ENCODE peak calls at places on chromosomes 11 and 22, in eight cellular contexts. X, H, S, V, P, Q, J and A are unnamed samples.

GRCh38 chr11:34346551-34346950 is 11.3 kb downstream of the ABTB2 start:
- DNase-seq in X (no peak), H (no peak), S (no peak), V (no peak), P (no peak), Q (peak), J (no peak), A (no peak)

GRCh38 chr11:61496602-61497400 is 11.7 kb upstream of the LRRC10B start:
- DNase-seq in X (no peak), H (peak), S (no peak), V (no peak), P (no peak), Q (no peak), J (no peak), A (no peak)

GRCh38 chr11:86955111-86955673 is at the start of gene FZD4:
- DNase-seq in X (peak), H (peak), S (no peak), V (no peak), P (peak), Q (peak), J (no peak), A (peak)

GRCh38 chr11:36492724-36493304 is 17.3 kb downstream of the TRAF6 start:
- DNase-seq in X (peak), H (peak), S (no peak), V (no peak), P (peak), Q (peak), J (peak), A (no peak)

GRCh38 chr11:41659990-41660389 is 200.5 kb upstream of the LRRC4C start:
- DNase-seq in X (no peak), H (no peak), S (no peak), V (no peak), P (no peak), Q (no peak), J (no peak), A (no peak)

GRCh38 chr11:125315088-125315740 is 150.7 kb downstream of the PKNOX2 start:
- DNase-seq in X (no peak), H (no peak), S (no peak), V (no peak), P (no peak), Q (peak), J (no peak), A (no peak)

GRCh38 chr22:32590556-32590955 is 115.9 kb downstream of the FBXO7 start:
- DNase-seq in X (no peak), H (no peak), S (no peak), V (no peak), P (no peak), Q (peak), J (no peak), A (no peak)

GRCh38 chr22:30606455-30607299 is at the start of gene TCN2:
- DNase-seq in X (no peak), H (peak), S (no peak), V (peak), P (no peak), Q (peak), J (no peak), A (peak)

DNA sequence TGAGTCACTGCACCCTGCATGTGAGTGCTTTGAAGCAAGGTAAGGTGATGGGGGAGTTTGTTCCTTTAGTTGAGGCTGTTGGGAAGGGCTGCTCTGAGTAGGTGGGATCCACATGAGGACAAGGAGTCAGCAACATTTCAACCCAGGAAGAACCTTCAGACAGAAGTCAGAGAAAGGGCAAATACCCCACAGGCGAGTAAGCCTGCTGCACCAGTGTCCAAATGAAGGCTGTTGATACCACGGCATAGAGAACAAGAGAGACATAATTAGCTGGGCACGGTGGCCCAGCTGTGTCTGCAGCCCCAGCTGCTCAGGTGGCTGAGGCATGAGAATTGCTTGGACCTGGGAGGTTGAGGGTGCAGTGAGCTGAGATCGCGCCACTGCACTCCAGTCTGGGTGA is 54.3 kb upstream of the CLMP start:
- DNase-seq in X (no peak), H (no peak), S (no peak), V (no peak), P (no peak), Q (no peak), J (no peak), A (no peak)
- H3K27ac ChIP-seq in X (no peak), H (no peak), S (no peak), V (no peak), P (no peak), Q (no peak), J (no peak), A (no peak)

GRCh38 chr11:57647368-57647767 is 2.3 kb downstream of the YPEL4 start:
- DNase-seq in X (no peak), H (peak), S (no peak), V (no peak), P (no peak), Q (peak), J (no peak), A (no peak)

GRCh38 chr11:57646756-57647303 is 2.9 kb downstream of the YPEL4 start:
- DNase-seq in X (no peak), H (peak), S (no peak), V (no peak), P (no peak), Q (peak), J (no peak), A (no peak)

GRCh38 chr11:57645716-57646085 is 4.0 kb downstream of the YPEL4 start:
- DNase-seq in X (no peak), H (peak), S (no peak), V (no peak), P (no peak), Q (no peak), J (no peak), A (no peak)

GRCh38 chr11:57644748-57645715 is 4.7 kb downstream of the YPEL4 start:
- DNase-seq in X (peak), H (peak), S (peak), V (no peak), P (peak), Q (peak), J (peak), A (peak)

DNA sequence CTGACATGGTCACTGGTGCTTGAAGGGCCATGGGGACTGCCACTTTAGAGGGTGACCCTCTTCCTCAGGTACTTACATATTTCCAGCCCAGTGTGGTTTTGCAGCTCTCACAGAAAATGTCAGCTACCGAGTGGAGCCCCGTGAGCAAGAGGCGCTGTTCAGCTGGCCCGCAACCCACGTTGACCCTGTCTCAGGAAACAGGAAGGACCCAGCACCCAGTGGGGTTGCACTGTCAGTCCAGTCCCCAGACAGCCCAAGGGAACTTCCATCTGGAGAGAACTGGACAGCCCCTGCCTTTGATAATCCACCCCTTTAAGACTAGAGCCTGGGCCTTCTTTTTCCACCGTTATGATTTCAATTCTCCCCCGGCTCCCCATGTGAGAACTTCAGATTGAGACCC is 3.5 kb downstream of the YPEL4 start:
- DNase-seq in X (no peak), H (peak), S (no peak), V (no peak), P (no peak), Q (peak), J (no peak), A (peak)
- H3K27ac ChIP-seq in X (no peak), H (no peak), S (no peak), V (no peak), P (no peak), Q (peak), J (no peak), A (no peak)

GRCh38 chr11:44750440-44751005 is 23.8 kb downstream of the TSPAN18 start:
- DNase-seq in X (no peak), H (peak), S (no peak), V (no peak), P (no peak), Q (no peak), J (no peak), A (no peak)
- H3K27ac ChIP-seq in X (no peak), H (no peak), S (no peak), V (no peak), P (no peak), Q (no peak), J (no peak), A (no peak)

GRCh38 chr11:44741976-44742375 is 15.2 kb downstream of the TSPAN18 start:
- DNase-seq in X (no peak), H (no peak), S (no peak), V (no peak), P (no peak), Q (no peak), J (no peak), A (no peak)

GRCh38 chr11:44737222-44737621 is 10.5 kb downstream of the TSPAN18 start:
- DNase-seq in X (no peak), H (no peak), S (no peak), V (no peak), P (no peak), Q (no peak), J (no peak), A (no peak)

GRCh38 chr11:44740967-44741366 is 14.2 kb downstream of the TSPAN18 start:
- DNase-seq in X (no peak), H (peak), S (no peak), V (no peak), P (no peak), Q (no peak), J (no peak), A (no peak)

GRCh38 chr11:44737686-44738085 is 10.9 kb downstream of the TSPAN18 start:
- DNase-seq in X (no peak), H (no peak), S (no peak), V (no peak), P (no peak), Q (no peak), J (no peak), A (no peak)

DNA sequence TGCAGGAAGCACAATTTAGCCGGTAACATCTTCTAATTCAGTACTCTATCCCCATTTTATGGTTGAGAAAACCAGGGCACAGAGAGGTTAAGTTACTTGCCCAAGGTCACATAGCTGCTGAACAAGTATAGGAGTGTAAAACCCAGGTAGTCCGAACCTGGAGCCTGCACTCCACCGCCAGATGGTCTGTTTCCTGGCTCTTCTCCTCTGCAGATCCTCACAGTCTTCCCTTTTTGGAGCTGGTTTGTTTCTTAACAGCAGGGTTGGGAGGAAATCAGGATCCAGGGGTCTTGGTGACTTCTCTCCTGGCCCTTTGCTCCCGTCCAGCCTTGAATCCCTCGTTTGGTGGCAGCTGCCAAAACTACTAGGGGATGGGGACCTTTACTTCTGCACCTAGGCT is 12.0 kb downstream of the TSPAN18 start:
- DNase-seq in X (no peak), H (no peak), S (no peak), V (no peak), P (no peak), Q (no peak), J (no peak), A (no peak)
- H3K27ac ChIP-seq in X (no peak), H (no peak), S (no peak), V (no peak), P (no peak), Q (no peak), J (no peak), A (no peak)